ENCODE peak calls at places on chromosomes 11 and 22, in seven cellular contexts. B is neuronal stem cell; I is transverse colon; G is mesenchymal stem cell; O is cardiac fibroblast; W is CD4-positive, CD25-positive, alpha-beta regulatory T cell; Z is brain microvascular endothelial cell. Q is an unnamed sample.

GRCh38 chr11:12767022-12767421 is 92.8 kb downstream of the TEAD1 start:
- DNase-seq in B (no peak), I (no peak), G (no peak), O (no peak), W (no peak), Z (no peak), Q (no peak)

GRCh38 chr22:47333625-47334024 is 571.2 kb downstream of the TBC1D22A start:
- DNase-seq in B (no peak), I (no peak), G (no peak), O (peak), W (no peak), Z (peak), Q (peak)

GRCh38 chr11:85948884-85949283 is 93.7 kb downstream of the CCDC83 start:
- DNase-seq in B (no peak), I (no peak), G (no peak), O (no peak), W (no peak), Z (no peak), Q (no peak)

GRCh38 chr11:57311109-57311936 is 13.4 kb downstream of the TNKS1BP1 start:
- DNase-seq in B (peak), I (peak), G (peak), O (peak), W (peak), Z (peak), Q (peak)

GRCh38 chr11:112410325-112410724 is 149.7 kb upstream of the PLET1 start:
- DNase-seq in B (no peak), I (no peak), G (no peak), O (no peak), W (no peak), Z (no peak), Q (no peak)

GRCh38 chr11:120954381-120954780 is 69.5 kb upstream of the TBCEL start:
- DNase-seq in B (no peak), I (no peak), G (no peak), O (no peak), W (no peak), Z (no peak), Q (no peak)

GRCh38 chr11:60981515-60981914 is 10.0 kb downstream of the CD6 start:
- DNase-seq in B (no peak), I (no peak), G (no peak), O (no peak), W (no peak), Z (no peak), Q (no peak)

GRCh38 chr11:17954395-17955252 is 58.2 kb downstream of the SERGEF start:
- DNase-seq in B (no peak), I (no peak), G (peak), O (no peak), W (no peak), Z (no peak), Q (peak)

GRCh38 chr11:90744169-90744568 is 521.3 kb upstream of the CHORDC1 start:
- DNase-seq in B (no peak), I (no peak), G (no peak), O (no peak), W (no peak), Z (no peak), Q (no peak)

GRCh38 chr11:114179234-114179941 is 116.8 kb upstream of the NNMT start:
- DNase-seq in B (no peak), I (peak), G (peak), O (peak), W (no peak), Z (peak), Q (peak)

GRCh38 chr22:20203142-20204099 is 52.6 kb upstream of the CCDC188 start:
- DNase-seq in B (peak), I (no peak), G (peak), O (no peak), W (no peak), Z (no peak), Q (peak)

GRCh38 chr11:108496643-108497256 is 1.4 kb downstream of the POGLUT3 start:
- DNase-seq in B (no peak), I (no peak), G (peak), O (peak), W (no peak), Z (no peak), Q (peak)

GRCh38 chr22:44100411-44100810 is 76.3 kb downstream of the PARVB start:
- DNase-seq in B (no peak), I (no peak), G (no peak), O (no peak), W (no peak), Z (no peak), Q (no peak)

GRCh38 chr11:16737860-16738197 is 618 bp upstream of the C11orf58 start:
- DNase-seq in B (peak), I (no peak), G (no peak), O (peak), W (no peak), Z (no peak), Q (no peak)

GRCh38 chr22:23521442-23522113 is 58.5 kb downstream of the IGLL1 start:
- DNase-seq in B (peak), I (peak), G (peak), O (peak), W (peak), Z (peak), Q (peak)

GRCh38 chr11:75103380-75104026 is 6.8 kb upstream of the OR2AT4 start:
- DNase-seq in B (no peak), I (no peak), G (peak), O (peak), W (no peak), Z (peak), Q (peak)

GRCh38 chr22:40612291-40612740 is 24.2 kb downstream of the MRTFA start:
- DNase-seq in B (no peak), I (no peak), G (no peak), O (no peak), W (no peak), Z (no peak), Q (no peak)

GRCh38 chr11:8794677-8795103 is 112.1 kb downstream of the RPL27A start:
- DNase-seq in B (no peak), I (peak), G (no peak), O (no peak), W (no peak), Z (no peak), Q (no peak)

GRCh38 chr22:23128269-23129108 is 13.3 kb downstream of the RSPH14 start:
- DNase-seq in B (peak), I (peak), G (peak), O (peak), W (peak), Z (peak), Q (peak)

GRCh38 chr22:26008587-26008986 is 160.7 kb upstream of the SEZ6L start:
- DNase-seq in B (no peak), I (no peak), G (no peak), O (no peak), W (no peak), Z (no peak), Q (no peak)

GRCh38 chr11:75872887-75873416 is 57.9 kb downstream of the UVRAG start:
- DNase-seq in B (no peak), I (no peak), G (no peak), O (no peak), W (no peak), Z (no peak), Q (no peak)

GRCh38 chr11:83827940-83828554 is 541.9 kb upstream of the CCDC90B start:
- DNase-seq in B (peak), I (no peak), G (peak), O (peak), W (no peak), Z (peak), Q (peak)

GRCh38 chr22:24768537-24769374 is 5.8 kb downstream of the PIWIL3 start:
- DNase-seq in B (peak), I (peak), G (peak), O (peak), W (peak), Z (peak), Q (peak)

GRCh38 chr11:109343242-109343641 is 78.7 kb upstream of the C11orf87 start:
- DNase-seq in B (no peak), I (no peak), G (no peak), O (no peak), W (no peak), Z (no peak), Q (no peak)

GRCh38 chr22:47011131-47011854 is 248.8 kb downstream of the TBC1D22A start:
- DNase-seq in B (no peak), I (no peak), G (no peak), O (no peak), W (no peak), Z (no peak), Q (no peak)

GRCh38 chr11:57680552-57680874 is 12.6 kb downstream of the ZDHHC5 start:
- DNase-seq in B (no peak), I (no peak), G (peak), O (peak), W (no peak), Z (peak), Q (peak)

GRCh38 chr11:93187290-93187689 is 10.5 kb downstream of the SLC36A4 start:
- DNase-seq in B (no peak), I (no peak), G (no peak), O (no peak), W (no peak), Z (no peak), Q (no peak)

GRCh38 chr11:45096636-45097035 is 49.8 kb upstream of the PRDM11 start:
- DNase-seq in B (no peak), I (no peak), G (no peak), O (peak), W (no peak), Z (no peak), Q (no peak)

GRCh38 chr11:65657426-65657825 is 5.3 kb downstream of the RELA start:
- DNase-seq in B (no peak), I (no peak), G (no peak), O (no peak), W (no peak), Z (no peak), Q (no peak)

GRCh38 chr11:64319421-64319761 is 1.5 kb downstream of the PRDX5 start:
- DNase-seq in B (no peak), I (peak), G (peak), O (no peak), W (no peak), Z (no peak), Q (no peak)

GRCh38 chr11:72239296-72239848 is 4.6 kb downstream of the PHOX2A start:
- DNase-seq in B (no peak), I (peak), G (peak), O (peak), W (no peak), Z (no peak), Q (peak)
- H3K4me3 ChIP-seq in B (no peak), I (peak), G (no peak), O (peak), W (no peak), Z (peak), Q (peak)

DNA sequence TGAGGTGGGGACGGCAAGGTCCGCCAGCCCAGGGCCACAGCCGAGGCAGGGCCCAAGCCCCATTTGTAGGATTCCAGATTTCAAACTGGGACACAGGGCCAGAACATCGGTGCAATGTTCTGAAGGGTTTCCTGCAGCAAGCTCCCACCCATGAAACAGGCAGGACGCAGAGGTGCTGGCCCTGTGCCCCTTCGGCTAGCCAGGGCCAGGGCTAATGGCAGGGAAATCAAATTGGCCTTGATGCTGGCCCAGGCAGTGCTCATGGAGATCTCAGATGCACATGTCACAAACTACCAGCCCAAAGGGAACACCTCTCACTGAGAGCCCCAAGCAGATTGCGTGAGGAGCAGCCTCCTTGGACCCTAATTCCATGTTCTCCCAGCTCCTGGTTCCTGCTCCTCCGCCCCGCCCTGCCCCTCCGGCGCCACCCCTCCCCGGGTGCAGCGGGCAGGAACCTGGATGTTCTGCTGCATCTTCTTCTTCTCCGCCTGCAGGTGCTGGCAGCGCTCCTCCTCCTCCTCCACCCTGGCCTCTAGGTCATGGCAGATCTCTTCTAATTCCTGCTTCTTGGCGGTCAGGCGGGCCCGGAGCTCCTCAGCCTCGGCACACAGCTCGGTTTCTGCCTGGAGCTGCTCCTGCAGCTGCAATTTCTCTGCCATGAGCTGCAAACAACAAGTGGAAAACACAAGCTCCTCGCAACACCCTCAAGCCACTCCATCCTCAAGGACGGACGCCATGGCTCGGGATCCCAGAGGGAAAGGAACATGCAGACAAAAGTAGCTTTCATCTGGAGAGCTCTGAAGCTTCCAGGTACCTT is 47.7 kb downstream of the APOL1 start:
- DNase-seq in B (no peak), I (no peak), G (no peak), O (no peak), W (no peak), Z (no peak), Q (no peak)
- H3K4me3 ChIP-seq in B (no peak), I (no peak), G (no peak), O (no peak), W (no peak), Z (no peak), Q (no peak)

GRCh38 chr11:19714387-19715363 is 2.0 kb downstream of the NAV2 start:
- DNase-seq in B (no peak), I (no peak), G (peak), O (peak), W (no peak), Z (peak), Q (peak)
- H3K4me3 ChIP-seq in B (peak), I (peak), G (peak), O (peak), W (peak), Z (peak), Q (peak)

DNA sequence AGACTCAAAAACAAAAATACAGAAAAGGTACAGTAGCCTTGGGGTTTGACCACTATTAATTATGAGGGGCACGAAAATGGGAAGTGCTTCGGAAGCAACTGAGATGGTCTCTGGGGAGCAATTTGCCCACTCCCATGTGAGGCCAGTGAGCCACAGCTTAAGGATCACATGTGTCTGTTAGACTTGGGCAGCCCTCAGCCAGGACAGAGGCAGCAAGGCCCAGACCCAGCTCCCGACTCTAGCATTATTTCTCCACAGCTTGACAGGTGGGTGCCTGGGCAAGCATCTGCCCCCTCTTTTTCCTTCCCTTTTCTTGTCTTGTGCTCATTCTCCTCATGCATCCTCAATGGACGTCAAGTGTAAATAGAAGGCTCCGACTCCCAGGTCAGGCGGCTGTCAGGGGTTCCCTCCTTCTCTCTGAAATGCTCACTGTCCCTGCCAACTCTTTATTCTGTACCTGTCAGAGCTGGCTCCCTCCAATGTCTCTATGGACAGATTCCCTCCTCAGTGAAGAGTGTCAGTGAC is 137.0 kb upstream of the RCN1 start:
- DNase-seq in B (no peak), I (no peak), G (no peak), O (no peak), W (no peak), Z (no peak), Q (no peak)
- H3K4me3 ChIP-seq in B (no peak), I (no peak), G (no peak), O (no peak), W (no peak), Z (no peak), Q (no peak)

GRCh38 chr22:35441489-35442100 is 41.7 kb downstream of the MCM5 start:
- DNase-seq in B (no peak), I (no peak), G (no peak), O (no peak), W (no peak), Z (no peak), Q (no peak)

GRCh38 chr22:35439365-35439717 is 39.4 kb downstream of the MCM5 start:
- DNase-seq in B (no peak), I (no peak), G (no peak), O (no peak), W (no peak), Z (no peak), Q (no peak)

GRCh38 chr22:35437038-35437437 is 37.1 kb downstream of the MCM5 start:
- DNase-seq in B (no peak), I (no peak), G (no peak), O (no peak), W (no peak), Z (no peak), Q (no peak)

GRCh38 chr22:35442471-35442870 is 42.5 kb downstream of the MCM5 start:
- DNase-seq in B (no peak), I (no peak), G (no peak), O (no peak), W (no peak), Z (no peak), Q (no peak)

GRCh38 chr22:35440129-35440528 is 40.2 kb downstream of the MCM5 start:
- DNase-seq in B (no peak), I (no peak), G (no peak), O (no peak), W (no peak), Z (no peak), Q (no peak)
- H3K4me3 ChIP-seq in B (no peak), I (no peak), G (no peak), O (no peak), W (no peak), Z (no peak), Q (no peak)

GRCh38 chr11:131908316-131908715 is 537.9 kb downstream of the NTM start:
- DNase-seq in B (no peak), I (no peak), G (no peak), O (no peak), W (no peak), Z (no peak), Q (no peak)

GRCh38 chr11:131909426-131910200 is 539.2 kb downstream of the NTM start:
- DNase-seq in B (no peak), I (no peak), G (no peak), O (no peak), W (no peak), Z (no peak), Q (no peak)

GRCh38 chr11:131913267-131913666 is 542.9 kb downstream of the NTM start:
- DNase-seq in B (no peak), I (no peak), G (no peak), O (no peak), W (no peak), Z (no peak), Q (peak)

GRCh38 chr11:131912127-131912526 is 541.7 kb downstream of the NTM start:
- DNase-seq in B (no peak), I (no peak), G (no peak), O (no peak), W (no peak), Z (no peak), Q (no peak)

DNA sequence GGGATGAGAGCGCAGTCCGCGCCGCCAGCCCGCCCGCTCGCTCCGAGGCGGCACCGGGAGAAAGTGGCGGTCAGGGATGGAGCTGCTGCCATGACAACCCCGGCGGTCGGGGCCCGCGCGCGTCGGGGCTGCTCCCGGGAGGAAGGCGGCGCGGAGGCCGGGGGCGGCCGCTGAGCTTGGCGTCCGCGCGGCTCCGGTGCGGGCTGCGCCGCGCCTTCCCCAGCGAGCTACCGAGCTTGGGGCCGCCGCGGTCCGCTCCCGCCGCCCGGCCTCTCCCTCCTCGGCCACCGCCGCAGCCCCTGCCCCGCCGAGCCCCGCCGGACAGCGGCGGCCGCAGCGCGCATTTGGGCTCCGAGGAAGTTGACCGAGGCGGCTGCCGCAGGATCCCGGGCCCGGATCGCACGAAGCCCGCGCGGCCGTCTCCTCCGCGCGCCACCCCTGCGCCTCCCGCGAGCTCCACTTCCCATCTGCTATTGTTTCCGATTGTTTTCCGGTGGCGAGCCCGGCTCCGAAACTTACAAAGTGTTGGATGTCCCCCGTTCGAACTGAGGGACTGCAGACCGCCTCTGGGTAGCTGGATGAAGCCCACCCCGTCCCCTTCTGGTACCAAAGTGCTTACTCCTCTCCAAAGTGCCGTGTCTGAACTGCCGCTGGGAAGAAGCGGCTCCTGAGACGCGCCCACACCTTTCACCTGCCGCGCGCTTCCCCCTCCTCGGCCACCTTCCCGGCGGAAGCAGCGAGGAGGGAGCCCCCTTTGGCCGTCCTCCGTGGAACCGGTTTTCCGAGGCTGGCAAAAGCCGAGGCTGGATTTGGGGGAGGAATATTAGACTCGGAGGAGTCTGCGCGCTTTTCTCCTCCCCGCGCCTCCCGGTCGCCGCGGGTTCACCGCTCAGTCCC is 540.3 kb downstream of the NTM start:
- DNase-seq in B (peak), I (no peak), G (peak), O (peak), W (no peak), Z (peak), Q (peak)
- H3K4me3 ChIP-seq in B (peak), I (peak), G (peak), O (peak), W (no peak), Z (peak), Q (peak)

DNA sequence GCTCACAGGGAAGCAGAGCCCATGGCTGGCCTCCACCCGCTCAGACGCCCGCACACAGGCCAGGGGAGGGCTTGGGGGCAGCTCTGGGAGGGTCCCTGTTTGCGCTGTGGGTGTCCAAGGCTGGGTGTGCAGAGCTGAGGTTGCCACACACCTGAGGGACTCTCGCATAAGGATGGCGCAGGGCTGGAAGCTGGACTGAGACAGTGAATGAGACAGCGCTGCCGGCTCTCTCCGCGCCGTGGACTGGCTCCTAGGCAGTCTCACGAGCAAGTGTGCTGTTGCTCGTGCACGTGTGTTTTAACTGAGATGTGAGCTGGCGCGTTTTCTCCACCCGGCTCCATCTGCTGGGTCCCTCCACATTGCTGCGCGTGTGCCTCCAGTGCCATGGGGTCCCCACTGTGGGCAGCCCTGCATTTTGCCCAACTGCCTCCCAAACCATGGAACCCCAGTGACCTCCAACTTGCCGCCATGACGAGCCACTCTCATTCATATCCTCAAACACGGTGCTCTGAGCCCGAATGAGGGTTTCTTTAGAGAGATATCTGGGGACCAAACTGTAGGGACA is 4.2 kb upstream of the BID start:
- DNase-seq in B (no peak), I (no peak), G (no peak), O (no peak), W (no peak), Z (no peak), Q (no peak)
- H3K4me3 ChIP-seq in B (no peak), I (no peak), G (no peak), O (no peak), W (no peak), Z (no peak), Q (no peak)

Q was measured in choroid plexus epithelial cell.